ENCODE peak calls at places on chromosomes 3 and 15, in five cellular contexts. T, U, A, P and M are unnamed samples. For H3K27me3, the result is how much of the 10 kb centered on the place peaks cover.

GRCh38 chr15:60362318-60363023 is 35.3 kb downstream of the ANXA2 start:
- DNase-seq in U (no peak), T (no peak), P (no peak), A (no peak), M (no peak)

GRCh38 chr3:192013110-192013509 is 552.1 kb downstream of the PYDC2 start:
- DNase-seq in A (no peak), P (no peak), U (no peak), T (no peak), M (no peak)

GRCh38 chr3:148896062-148896461 is 31.0 kb downstream of the CPA3 start:
- DNase-seq in A (no peak), U (no peak), T (no peak), P (no peak), M (no peak)

GRCh38 chr15:51861557-51862350 is 32.3 kb downstream of the TMOD3 start:
- DNase-seq in A (no peak), P (no peak), U (no peak), T (no peak), M (no peak)

GRCh38 chr3:76789262-76789661 is 250.6 kb upstream of the ROBO2 start:
- DNase-seq in A (no peak), P (no peak), U (no peak), T (no peak), M (no peak)

GRCh38 chr3:62922326-62922725 is 47.1 kb upstream of the CADPS start:
- DNase-seq in P (no peak), T (no peak), A (no peak), U (no peak), M (no peak)

GRCh38 chr3:50390523-50391177 is 31.3 kb upstream of the TMEM115 start:
- DNase-seq in A (peak), U (peak), T (peak), P (peak), M (no peak)

GRCh38 chr3:170864525-170865208 is 5.3 kb downstream of the RPL22L1 start:
- DNase-seq in A (no peak), U (no peak), P (no peak), T (no peak), M (no peak)

GRCh38 chr15:31977812-31978662 is 52.3 kb upstream of the CHRNA7 start:
- DNase-seq in P (peak), A (no peak), T (peak), U (peak), M (peak)

GRCh38 chr3:97957617-97958311 is 14.5 kb downstream of the RIOX2 start:
- DNase-seq in T (peak), A (no peak), P (no peak), U (peak), M (no peak)

GRCh38 chr3:128080323-128080898 is 28.2 kb downstream of the SEC61A1 start:
- DNase-seq in P (no peak), T (no peak), U (no peak), A (no peak), M (no peak)

GRCh38 chr3:34176723-34177122 is 378.3 kb downstream of the PDCD6IP start:
- DNase-seq in T (no peak), U (no peak), A (no peak), P (no peak), M (no peak)

GRCh38 chr3:13014755-13015285 is 58.4 kb downstream of the IQSEC1 start:
- DNase-seq in U (no peak), P (no peak), A (peak), T (no peak), M (no peak)

GRCh38 chr3:186514296-186515002 is 29.7 kb downstream of the CRYGS start:
- DNase-seq in T (no peak), U (no peak), A (no peak), P (no peak), M (no peak)

GRCh38 chr3:99638244-99638948 is at the start of gene COL8A1:
- DNase-seq in A (peak), P (no peak), U (peak), T (peak), M (peak)

GRCh38 chr15:41965441-41966413 is 6.6 kb downstream of the EHD4 start:
- DNase-seq in T (no peak), A (no peak), U (no peak), P (no peak), M (no peak)

GRCh38 chr3:117018622-117019021 is 309.0 kb downstream of the TUSC7 start:
- DNase-seq in A (no peak), T (no peak), U (no peak), P (no peak), M (no peak)

GRCh38 chr15:70101459-70102113 is 3.9 kb upstream of the TLE3 start:
- DNase-seq in T (peak), U (peak), A (no peak), P (peak), M (peak)

GRCh38 chr15:99098991-99099390 is 5.9 kb upstream of the SYNM start:
- DNase-seq in P (no peak), T (no peak), A (no peak), U (no peak), M (no peak)

GRCh38 chr3:158732856-158733200 is 571 bp upstream of the RARRES1 start:
- DNase-seq in A (no peak), U (no peak), T (no peak), P (no peak), M (no peak)

GRCh38 chr3:42032693-42033349 is 58.3 kb upstream of the TRAK1 start:
- DNase-seq in T (peak), P (peak), A (peak), U (peak), M (no peak)

GRCh38 chr15:90531147-90531546 is 1.4 kb downstream of the CRTC3 start:
- DNase-seq in T (no peak), A (no peak), P (no peak), U (no peak), M (no peak)

GRCh38 chr3:161333696-161334095 is 37.6 kb downstream of the SPTSSB start:
- DNase-seq in U (no peak), A (peak), T (no peak), P (no peak), M (no peak)

GRCh38 chr15:92101706-92102434 is 248.4 kb downstream of the SLCO3A1 start:
- DNase-seq in T (no peak), U (no peak), P (no peak), A (no peak), M (no peak)

GRCh38 chr3:64238971-64239667 is 13.9 kb upstream of the PRICKLE2 start:
- DNase-seq in P (peak), U (no peak), A (peak), T (peak), M (peak)

GRCh38 chr3:132549890-132550578 is 47.0 kb upstream of the ACKR4 start:
- DNase-seq in P (no peak), T (no peak), U (no peak), A (no peak), M (no peak)

GRCh38 chr3:123818921-123819429 is 65.2 kb downstream of the MYLK start:
- DNase-seq in U (no peak), A (no peak), T (no peak), P (peak), M (peak)

GRCh38 chr3:188635258-188636038 is 481.5 kb downstream of the LPP start:
- DNase-seq in U (no peak), P (no peak), A (no peak), T (no peak), M (no peak)

GRCh38 chr15:86854186-86854585 is 774.5 kb downstream of the AGBL1 start:
- DNase-seq in U (no peak), P (no peak), T (no peak), A (no peak), M (no peak)

GRCh38 chr3:109952924-109953323 is 615.6 kb upstream of the DPPA4 start:
- DNase-seq in P (no peak), U (no peak), A (no peak), T (no peak), M (no peak)

GRCh38 chr15:42133892-42134502 is 22.4 kb downstream of the PLA2G4F start:
- DNase-seq in U (peak), P (peak), A (peak), T (peak), M (peak)

GRCh38 chr15:62985768-62986167 is 56.8 kb upstream of the TPM1 start:
- DNase-seq in P (peak), U (no peak), A (no peak), T (no peak), M (no peak)

GRCh38 chr15:23472678-23473077 is 25.6 kb upstream of the GOLGA6L2 start:
- DNase-seq in A (no peak), P (no peak), U (no peak), T (no peak), M (no peak)

GRCh38 chr3:178198329-178198728 is 337.9 kb upstream of the KCNMB2 start:
- DNase-seq in A (no peak), T (no peak), P (no peak), U (no peak), M (no peak)

GRCh38 chr3:71062920-71063767 is 520.4 kb downstream of the FOXP1 start:
- DNase-seq in U (no peak), P (no peak), A (no peak), T (no peak), M (no peak)

GRCh38 chr3:150059729-150060128 is 89.0 kb upstream of the PFN2 start:
- DNase-seq in U (no peak), T (no peak), A (no peak), P (no peak), M (no peak)

GRCh38 chr15:62287066-62287857 is 122.2 kb upstream of the C2CD4B start:
- DNase-seq in P (no peak), U (no peak), T (no peak), A (no peak), M (no peak)

GRCh38 chr3:27633224-27633545 is 88.9 kb downstream of the EOMES start:
- DNase-seq in T (no peak), A (no peak), U (no peak), P (no peak), M (no peak)

GRCh38 chr3:194310060-194310481 is 41.1 kb downstream of the CPN2 start:
- DNase-seq in A (no peak), P (no peak), T (no peak), U (no peak), M (no peak)

GRCh38 chr15:36126194-36126593 is 453.2 kb upstream of the CDIN1 start:
- DNase-seq in U (no peak), T (no peak), A (no peak), P (no peak), M (no peak)
- TF ChIP-seq CTCF in U (no peak), T (no peak), A (no peak), P (no peak), M (no peak)

GRCh38 chr15:71571641-71572040 is 238.7 kb upstream of the NR2E3 start:
- DNase-seq in P (no peak), A (no peak), U (no peak), T (no peak), M (no peak)
- H3K27me3 ChIP-seq in P (under half), A (under half), U (under half), T (under half), M (under half)

GRCh38 chr3:196609815-196610515 is 29.5 kb upstream of the NRROS start:
- DNase-seq in P (no peak), A (no peak), U (no peak), T (no peak), M (no peak)
- TF ChIP-seq CTCF in P (no peak), A (no peak), U (no peak), T (no peak), M (no peak)

GRCh38 chr3:43950775-43951174 is 260.0 kb downstream of the ABHD5 start:
- DNase-seq in A (no peak), T (no peak), P (no peak), U (no peak), M (no peak)
- H3K27me3 ChIP-seq in A (under half), T (under half), P (under half), U (under half), M (under half)

DNA sequence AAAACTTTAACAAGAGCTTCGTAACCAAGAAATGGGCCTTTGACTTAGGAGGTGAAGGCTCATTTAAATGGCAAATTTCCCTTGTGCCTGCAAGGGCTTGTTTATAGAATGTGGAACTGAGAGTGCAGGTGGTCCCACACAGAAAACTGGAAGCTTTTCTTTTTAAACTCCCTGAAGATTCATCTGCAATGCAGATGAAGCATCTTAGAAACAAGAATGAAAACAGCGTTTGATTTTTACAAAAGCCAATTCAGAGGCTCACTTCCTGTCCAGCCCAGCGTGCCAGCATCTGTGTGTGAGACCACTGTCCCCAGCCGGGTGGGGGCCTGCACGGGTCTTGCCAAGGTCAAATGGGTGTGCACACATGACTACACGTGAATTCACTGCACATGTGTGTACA is 94.7 kb downstream of the LINGO1 start:
- DNase-seq in P (no peak), A (no peak), U (no peak), T (no peak), M (no peak)
- TF ChIP-seq CTCF in P (no peak), A (no peak), U (no peak), T (no peak), M (no peak)

GRCh38 chr3:38805765-38806386 is 10.1 kb downstream of the SCN10A start:
- DNase-seq in A (no peak), T (peak), U (no peak), P (peak), M (peak)

GRCh38 chr3:38805004-38805403 is 11.0 kb downstream of the SCN10A start:
- DNase-seq in U (no peak), T (no peak), A (no peak), P (no peak), M (no peak)

GRCh38 chr3:38800511-38800910 is 15.5 kb downstream of the SCN10A start:
- DNase-seq in T (no peak), U (no peak), P (no peak), A (no peak), M (no peak)
- H3K27me3 ChIP-seq in T (under half), U (under half), P (under half), A (under half), M (under half)

GRCh38 chr15:49810651-49811175 is 189.9 kb downstream of the DTWD1 start:
- DNase-seq in A (no peak), U (no peak), T (no peak), P (no peak), M (no peak)
- TF ChIP-seq CTCF in A (no peak), U (no peak), T (no peak), P (no peak), M (no peak)